ENCODE peak calls at places on chromosomes 5 and 9, in six cellular contexts. One of them, this sample, is unnamed.
A peak's percentile ranks its signal among the peaks of the same experiment; 100 is the strongest.

GRCh38 chr5:87103616-87104287 is 163.9 kb upstream of the RASA1 start:
- DNase-seq in stromal cell of bone marrow: no peak
- DNase-seq in stimulated activated CD8-positive, alpha-beta memory T cell treated with anti-CD3 and anti-CD28 coated beads, Interleukin-4, amount 100 ng/mL, for 24 hours: no peak
- DNase-seq in mesenteric fat pad: no peak
- DNase-seq in posterior vena cava: no peak
- DNase-seq in HEK293T: no peak
- DNase-seq in this sample: no peak

GRCh38 chr5:32254987-32255900 is 57.5 kb downstream of the MTMR12 start:
- DNase-seq in HEK293T: no peak
- DNase-seq in posterior vena cava: no peak
- DNase-seq in mesenteric fat pad: no peak
- DNase-seq in stimulated activated CD8-positive, alpha-beta memory T cell treated with anti-CD3 and anti-CD28 coated beads, Interleukin-4, amount 100 ng/mL, for 24 hours: no peak
- DNase-seq in stromal cell of bone marrow: peak; percentile 52
- DNase-seq in this sample: no peak

GRCh38 chr5:6713274-6714181 is at the start of gene TENT4A:
- DNase-seq in stromal cell of bone marrow: no peak
- DNase-seq in HEK293T: no peak
- DNase-seq in mesenteric fat pad: no peak
- DNase-seq in stimulated activated CD8-positive, alpha-beta memory T cell treated with anti-CD3 and anti-CD28 coated beads, Interleukin-4, amount 100 ng/mL, for 24 hours: no peak
- DNase-seq in posterior vena cava: peak; percentile 82
- DNase-seq in this sample: no peak

GRCh38 chr5:147712583-147712982 is 69.9 kb downstream of the JAKMIP2 start:
- DNase-seq in stimulated activated CD8-positive, alpha-beta memory T cell treated with anti-CD3 and anti-CD28 coated beads, Interleukin-4, amount 100 ng/mL, for 24 hours: no peak
- DNase-seq in mesenteric fat pad: no peak
- DNase-seq in stromal cell of bone marrow: no peak
- DNase-seq in HEK293T: no peak
- DNase-seq in posterior vena cava: no peak
- DNase-seq in this sample: no peak

GRCh38 chr5:53322257-53322656 is 158.2 kb upstream of the FST start:
- DNase-seq in posterior vena cava: no peak
- DNase-seq in stromal cell of bone marrow: no peak
- DNase-seq in stimulated activated CD8-positive, alpha-beta memory T cell treated with anti-CD3 and anti-CD28 coated beads, Interleukin-4, amount 100 ng/mL, for 24 hours: no peak
- DNase-seq in mesenteric fat pad: no peak
- DNase-seq in HEK293T: no peak
- DNase-seq in this sample: no peak

GRCh38 chr9:99416007-99416406 is 193.9 kb downstream of the SEC61B start:
- DNase-seq in stromal cell of bone marrow: no peak
- DNase-seq in stimulated activated CD8-positive, alpha-beta memory T cell treated with anti-CD3 and anti-CD28 coated beads, Interleukin-4, amount 100 ng/mL, for 24 hours: no peak
- DNase-seq in HEK293T: no peak
- DNase-seq in posterior vena cava: no peak
- DNase-seq in mesenteric fat pad: no peak
- DNase-seq in this sample: no peak

GRCh38 chr5:134177197-134178171 is 734 bp upstream of the SKP1 start:
- DNase-seq in stromal cell of bone marrow: peak; percentile 52
- DNase-seq in HEK293T: peak; percentile 7
- DNase-seq in posterior vena cava: no peak
- DNase-seq in stimulated activated CD8-positive, alpha-beta memory T cell treated with anti-CD3 and anti-CD28 coated beads, Interleukin-4, amount 100 ng/mL, for 24 hours: no peak
- DNase-seq in mesenteric fat pad: no peak
- DNase-seq in this sample: peak; percentile 78

GRCh38 chr5:139393497-139394122 is 1.3 kb downstream of the PROB1 start:
- DNase-seq in posterior vena cava: no peak
- DNase-seq in stromal cell of bone marrow: no peak
- DNase-seq in HEK293T: no peak
- DNase-seq in stimulated activated CD8-positive, alpha-beta memory T cell treated with anti-CD3 and anti-CD28 coated beads, Interleukin-4, amount 100 ng/mL, for 24 hours: no peak
- DNase-seq in mesenteric fat pad: no peak
- DNase-seq in this sample: no peak

GRCh38 chr5:10111575-10111974 is 138.1 kb downstream of the ATPSCKMT start:
- DNase-seq in HEK293T: peak; percentile 55
- DNase-seq in posterior vena cava: no peak
- DNase-seq in stromal cell of bone marrow: peak; percentile 31
- DNase-seq in mesenteric fat pad: no peak
- DNase-seq in stimulated activated CD8-positive, alpha-beta memory T cell treated with anti-CD3 and anti-CD28 coated beads, Interleukin-4, amount 100 ng/mL, for 24 hours: no peak
- DNase-seq in this sample: no peak

GRCh38 chr5:103259705-103260355 is 1.3 kb downstream of the MACIR start:
- DNase-seq in stimulated activated CD8-positive, alpha-beta memory T cell treated with anti-CD3 and anti-CD28 coated beads, Interleukin-4, amount 100 ng/mL, for 24 hours: no peak
- DNase-seq in HEK293T: peak; percentile 35
- DNase-seq in mesenteric fat pad: peak; percentile 90
- DNase-seq in posterior vena cava: no peak
- DNase-seq in stromal cell of bone marrow: peak; percentile 17
- DNase-seq in this sample: no peak

GRCh38 chr9:108331596-108331995 is 524.2 kb downstream of the ACTL7B start:
- DNase-seq in HEK293T: no peak
- DNase-seq in stimulated activated CD8-positive, alpha-beta memory T cell treated with anti-CD3 and anti-CD28 coated beads, Interleukin-4, amount 100 ng/mL, for 24 hours: no peak
- DNase-seq in posterior vena cava: no peak
- DNase-seq in stromal cell of bone marrow: no peak
- DNase-seq in mesenteric fat pad: no peak
- DNase-seq in this sample: no peak

GRCh38 chr5:106172681-106173532 is 1497.8 kb downstream of the EFNA5 start:
- DNase-seq in mesenteric fat pad: no peak
- DNase-seq in posterior vena cava: no peak
- DNase-seq in stromal cell of bone marrow: no peak
- DNase-seq in HEK293T: no peak
- DNase-seq in stimulated activated CD8-positive, alpha-beta memory T cell treated with anti-CD3 and anti-CD28 coated beads, Interleukin-4, amount 100 ng/mL, for 24 hours: no peak
- DNase-seq in this sample: no peak

GRCh38 chr5:98248949-98249348 is 524.5 kb upstream of the RGMB start:
- DNase-seq in HEK293T: no peak
- DNase-seq in posterior vena cava: no peak
- DNase-seq in stimulated activated CD8-positive, alpha-beta memory T cell treated with anti-CD3 and anti-CD28 coated beads, Interleukin-4, amount 100 ng/mL, for 24 hours: no peak
- DNase-seq in stromal cell of bone marrow: peak; percentile 66
- DNase-seq in mesenteric fat pad: no peak
- DNase-seq in this sample: no peak

GRCh38 chr9:129595323-129595741 is 25.6 kb downstream of the C9orf50 start:
- DNase-seq in posterior vena cava: no peak
- DNase-seq in mesenteric fat pad: no peak
- DNase-seq in HEK293T: no peak
- DNase-seq in stromal cell of bone marrow: no peak
- DNase-seq in stimulated activated CD8-positive, alpha-beta memory T cell treated with anti-CD3 and anti-CD28 coated beads, Interleukin-4, amount 100 ng/mL, for 24 hours: no peak
- DNase-seq in this sample: no peak

GRCh38 chr9:90100014-90100413 is 495.2 kb downstream of the GADD45G start:
- DNase-seq in stromal cell of bone marrow: peak; percentile 21
- DNase-seq in HEK293T: no peak
- DNase-seq in posterior vena cava: no peak
- DNase-seq in stimulated activated CD8-positive, alpha-beta memory T cell treated with anti-CD3 and anti-CD28 coated beads, Interleukin-4, amount 100 ng/mL, for 24 hours: no peak
- DNase-seq in mesenteric fat pad: no peak
- DNase-seq in this sample: no peak

GRCh38 chr5:72767289-72768010 is 49.0 kb upstream of the TNPO1 start:
- DNase-seq in HEK293T: peak; percentile 61
- DNase-seq in mesenteric fat pad: no peak
- DNase-seq in posterior vena cava: no peak
- DNase-seq in stromal cell of bone marrow: no peak
- DNase-seq in stimulated activated CD8-positive, alpha-beta memory T cell treated with anti-CD3 and anti-CD28 coated beads, Interleukin-4, amount 100 ng/mL, for 24 hours: no peak
- DNase-seq in this sample: no peak

GRCh38 chr9:23342296-23342695 is 483.7 kb downstream of the ELAVL2 start:
- DNase-seq in stimulated activated CD8-positive, alpha-beta memory T cell treated with anti-CD3 and anti-CD28 coated beads, Interleukin-4, amount 100 ng/mL, for 24 hours: no peak
- DNase-seq in mesenteric fat pad: no peak
- DNase-seq in stromal cell of bone marrow: peak; percentile 6
- DNase-seq in HEK293T: no peak
- DNase-seq in posterior vena cava: no peak
- DNase-seq in this sample: no peak

GRCh38 chr5:149993471-149993870 is 7.0 kb downstream of the TIGD6 start:
- DNase-seq in mesenteric fat pad: no peak
- DNase-seq in posterior vena cava: no peak
- DNase-seq in HEK293T: no peak
- DNase-seq in stimulated activated CD8-positive, alpha-beta memory T cell treated with anti-CD3 and anti-CD28 coated beads, Interleukin-4, amount 100 ng/mL, for 24 hours: no peak
- DNase-seq in stromal cell of bone marrow: no peak
- DNase-seq in this sample: no peak

GRCh38 chr5:109676920-109677319 is 12.8 kb upstream of the MAN2A1 start:
- DNase-seq in HEK293T: no peak
- DNase-seq in stromal cell of bone marrow: no peak
- DNase-seq in mesenteric fat pad: no peak
- DNase-seq in stimulated activated CD8-positive, alpha-beta memory T cell treated with anti-CD3 and anti-CD28 coated beads, Interleukin-4, amount 100 ng/mL, for 24 hours: no peak
- DNase-seq in posterior vena cava: no peak
- DNase-seq in this sample: no peak

GRCh38 chr5:177142029-177142681 is 8.6 kb downstream of the NSD1 start:
- DNase-seq in mesenteric fat pad: no peak
- DNase-seq in stromal cell of bone marrow: no peak
- DNase-seq in HEK293T: no peak
- DNase-seq in stimulated activated CD8-positive, alpha-beta memory T cell treated with anti-CD3 and anti-CD28 coated beads, Interleukin-4, amount 100 ng/mL, for 24 hours: no peak
- DNase-seq in posterior vena cava: no peak
- DNase-seq in this sample: no peak

GRCh38 chr5:166285385-166285784 is 2006.1 kb upstream of the WWC1 start:
- DNase-seq in posterior vena cava: no peak
- DNase-seq in HEK293T: no peak
- DNase-seq in stromal cell of bone marrow: no peak
- DNase-seq in mesenteric fat pad: no peak
- DNase-seq in stimulated activated CD8-positive, alpha-beta memory T cell treated with anti-CD3 and anti-CD28 coated beads, Interleukin-4, amount 100 ng/mL, for 24 hours: no peak
- DNase-seq in this sample: no peak

GRCh38 chr5:28927559-28928326 is 1889.4 kb upstream of the CDH9 start:
- DNase-seq in HEK293T: no peak
- DNase-seq in mesenteric fat pad: peak; percentile 83
- DNase-seq in stimulated activated CD8-positive, alpha-beta memory T cell treated with anti-CD3 and anti-CD28 coated beads, Interleukin-4, amount 100 ng/mL, for 24 hours: no peak
- DNase-seq in posterior vena cava: peak; percentile 73
- DNase-seq in stromal cell of bone marrow: no peak
- DNase-seq in this sample: peak; percentile 52

GRCh38 chr9:87812375-87813118 is 70.1 kb upstream of the SPATA31E1 start:
- DNase-seq in HEK293T: peak; percentile 52
- DNase-seq in posterior vena cava: peak; percentile 73
- DNase-seq in mesenteric fat pad: no peak
- DNase-seq in stimulated activated CD8-positive, alpha-beta memory T cell treated with anti-CD3 and anti-CD28 coated beads, Interleukin-4, amount 100 ng/mL, for 24 hours: peak; percentile 7
- DNase-seq in stromal cell of bone marrow: peak; percentile 77
- DNase-seq in this sample: no peak

GRCh38 chr9:128393171-128393761 is 22.1 kb downstream of the URM1 start:
- DNase-seq in stimulated activated CD8-positive, alpha-beta memory T cell treated with anti-CD3 and anti-CD28 coated beads, Interleukin-4, amount 100 ng/mL, for 24 hours: no peak
- DNase-seq in posterior vena cava: no peak
- DNase-seq in HEK293T: no peak
- DNase-seq in stromal cell of bone marrow: no peak
- DNase-seq in mesenteric fat pad: no peak
- DNase-seq in this sample: no peak

This sample was measured in RWPE2.